ENCODE peak calls at places on chromosomes 11 and 22, in five cellular contexts. One of them, this sample, is unnamed.

GRCh38 chr11:7418061-7418460 is 67.2 kb upstream of the OLFML1 start:
- DNase-seq in CD4-positive, CD25-positive, alpha-beta regulatory T cell: no peak
- DNase-seq in HFF-Myc: no peak
- DNase-seq in epithelial cell of esophagus: peak
- DNase-seq in brain microvascular endothelial cell: peak
- DNase-seq in this sample: no peak

GRCh38 chr22:46929046-46929688 is 166.7 kb downstream of the TBC1D22A start:
- DNase-seq in CD4-positive, CD25-positive, alpha-beta regulatory T cell: no peak
- DNase-seq in HFF-Myc: no peak
- DNase-seq in epithelial cell of esophagus: peak
- DNase-seq in brain microvascular endothelial cell: no peak
- DNase-seq in this sample: no peak

GRCh38 chr11:78766997-78767396 is 192.3 kb upstream of the NARS2 start:
- DNase-seq in CD4-positive, CD25-positive, alpha-beta regulatory T cell: no peak
- DNase-seq in HFF-Myc: no peak
- DNase-seq in epithelial cell of esophagus: no peak
- DNase-seq in brain microvascular endothelial cell: no peak
- DNase-seq in this sample: no peak

GRCh38 chr22:37462983-37463382 is 23.2 kb downstream of the MFNG start:
- DNase-seq in CD4-positive, CD25-positive, alpha-beta regulatory T cell: peak
- DNase-seq in HFF-Myc: no peak
- DNase-seq in epithelial cell of esophagus: peak
- DNase-seq in brain microvascular endothelial cell: no peak
- DNase-seq in this sample: peak

GRCh38 chr11:124761301-124762021 is 629 bp downstream of the ESAM start:
- DNase-seq in CD4-positive, CD25-positive, alpha-beta regulatory T cell: no peak
- DNase-seq in HFF-Myc: no peak
- DNase-seq in epithelial cell of esophagus: no peak
- DNase-seq in brain microvascular endothelial cell: no peak
- DNase-seq in this sample: peak

GRCh38 chr11:15006139-15006759 is 34.1 kb upstream of the CALCA start:
- DNase-seq in CD4-positive, CD25-positive, alpha-beta regulatory T cell: peak
- DNase-seq in HFF-Myc: peak
- DNase-seq in epithelial cell of esophagus: peak
- DNase-seq in brain microvascular endothelial cell: peak
- DNase-seq in this sample: peak

GRCh38 chr22:27475548-27475897 is 326.0 kb downstream of the MN1 start:
- DNase-seq in CD4-positive, CD25-positive, alpha-beta regulatory T cell: no peak
- DNase-seq in HFF-Myc: no peak
- DNase-seq in epithelial cell of esophagus: peak
- DNase-seq in brain microvascular endothelial cell: no peak
- DNase-seq in this sample: no peak

GRCh38 chr22:18133452-18133851 is 16.5 kb upstream of the USP18 start:
- DNase-seq in CD4-positive, CD25-positive, alpha-beta regulatory T cell: no peak
- DNase-seq in HFF-Myc: no peak
- DNase-seq in epithelial cell of esophagus: peak
- DNase-seq in brain microvascular endothelial cell: no peak
- DNase-seq in this sample: no peak

GRCh38 chr11:12842933-12843636 is 166.0 kb upstream of the RASSF10 start:
- DNase-seq in CD4-positive, CD25-positive, alpha-beta regulatory T cell: no peak
- DNase-seq in HFF-Myc: no peak
- DNase-seq in epithelial cell of esophagus: peak
- DNase-seq in brain microvascular endothelial cell: no peak
- DNase-seq in this sample: no peak

GRCh38 chr11:82823635-82824614 is 76.3 kb downstream of the PRCP start:
- DNase-seq in CD4-positive, CD25-positive, alpha-beta regulatory T cell: no peak
- DNase-seq in HFF-Myc: no peak
- DNase-seq in epithelial cell of esophagus: no peak
- DNase-seq in brain microvascular endothelial cell: no peak
- DNase-seq in this sample: no peak

GRCh38 chr11:124891390-124891861 is 6.2 kb downstream of the ROBO4 start:
- DNase-seq in CD4-positive, CD25-positive, alpha-beta regulatory T cell: no peak
- DNase-seq in HFF-Myc: no peak
- DNase-seq in epithelial cell of esophagus: no peak
- DNase-seq in brain microvascular endothelial cell: no peak
- DNase-seq in this sample: peak

GRCh38 chr22:25848954-25849353 is 107.0 kb downstream of the MYO18B start:
- DNase-seq in CD4-positive, CD25-positive, alpha-beta regulatory T cell: no peak
- DNase-seq in HFF-Myc: no peak
- DNase-seq in epithelial cell of esophagus: no peak
- DNase-seq in brain microvascular endothelial cell: no peak
- DNase-seq in this sample: no peak

GRCh38 chr11:92227954-92228935 is 3.6 kb downstream of the FAT3 start:
- DNase-seq in CD4-positive, CD25-positive, alpha-beta regulatory T cell: no peak
- DNase-seq in HFF-Myc: no peak
- DNase-seq in epithelial cell of esophagus: no peak
- DNase-seq in brain microvascular endothelial cell: no peak
- DNase-seq in this sample: peak

GRCh38 chr11:36500315-36500721 is 9.8 kb downstream of the TRAF6 start:
- DNase-seq in CD4-positive, CD25-positive, alpha-beta regulatory T cell: no peak
- DNase-seq in HFF-Myc: peak
- DNase-seq in epithelial cell of esophagus: peak
- DNase-seq in brain microvascular endothelial cell: peak
- DNase-seq in this sample: no peak

GRCh38 chr22:39237276-39238123 is 7.3 kb downstream of the PDGFB start:
- DNase-seq in CD4-positive, CD25-positive, alpha-beta regulatory T cell: no peak
- DNase-seq in HFF-Myc: no peak
- DNase-seq in epithelial cell of esophagus: no peak
- DNase-seq in brain microvascular endothelial cell: no peak
- DNase-seq in this sample: peak

GRCh38 chr22:28074526-28074925 is 155.5 kb upstream of the PITPNB start:
- DNase-seq in CD4-positive, CD25-positive, alpha-beta regulatory T cell: no peak
- DNase-seq in HFF-Myc: no peak
- DNase-seq in epithelial cell of esophagus: no peak
- DNase-seq in brain microvascular endothelial cell: no peak
- DNase-seq in this sample: no peak

GRCh38 chr22:26169312-26170111 is at the start of gene SEZ6L:
- DNase-seq in CD4-positive, CD25-positive, alpha-beta regulatory T cell: no peak
- DNase-seq in HFF-Myc: no peak
- DNase-seq in epithelial cell of esophagus: no peak
- DNase-seq in brain microvascular endothelial cell: no peak
- DNase-seq in this sample: peak

GRCh38 chr11:75562836-75563484 is 907 bp downstream of the SERPINH1 start:
- DNase-seq in CD4-positive, CD25-positive, alpha-beta regulatory T cell: no peak
- DNase-seq in HFF-Myc: peak
- DNase-seq in epithelial cell of esophagus: peak
- DNase-seq in brain microvascular endothelial cell: peak
- DNase-seq in this sample: peak

GRCh38 chr11:56885182-56885581 is 103.5 kb upstream of the OR5AK2 start:
- DNase-seq in CD4-positive, CD25-positive, alpha-beta regulatory T cell: no peak
- DNase-seq in HFF-Myc: no peak
- DNase-seq in epithelial cell of esophagus: peak
- DNase-seq in brain microvascular endothelial cell: no peak
- DNase-seq in this sample: no peak

GRCh38 chr22:49480340-49480739 is 347.3 kb downstream of the BRD1 start:
- DNase-seq in CD4-positive, CD25-positive, alpha-beta regulatory T cell: no peak
- DNase-seq in HFF-Myc: no peak
- DNase-seq in epithelial cell of esophagus: no peak
- DNase-seq in brain microvascular endothelial cell: no peak
- DNase-seq in this sample: no peak

GRCh38 chr22:49483281-49483905 is 344.3 kb downstream of the BRD1 start:
- DNase-seq in CD4-positive, CD25-positive, alpha-beta regulatory T cell: no peak
- DNase-seq in HFF-Myc: no peak
- DNase-seq in epithelial cell of esophagus: no peak
- DNase-seq in brain microvascular endothelial cell: no peak
- DNase-seq in this sample: no peak

GRCh38 chr22:49480896-49481650 is 346.6 kb downstream of the BRD1 start:
- DNase-seq in CD4-positive, CD25-positive, alpha-beta regulatory T cell: no peak
- DNase-seq in HFF-Myc: no peak
- DNase-seq in epithelial cell of esophagus: no peak
- DNase-seq in brain microvascular endothelial cell: no peak
- DNase-seq in this sample: no peak

GRCh38 chr22:49482811-49483210 is 344.9 kb downstream of the BRD1 start:
- DNase-seq in CD4-positive, CD25-positive, alpha-beta regulatory T cell: no peak
- DNase-seq in HFF-Myc: no peak
- DNase-seq in epithelial cell of esophagus: no peak
- DNase-seq in brain microvascular endothelial cell: no peak
- DNase-seq in this sample: no peak

GRCh38 chr22:49481651-49482399 is 345.8 kb downstream of the BRD1 start:
- DNase-seq in CD4-positive, CD25-positive, alpha-beta regulatory T cell: no peak
- DNase-seq in HFF-Myc: no peak
- DNase-seq in epithelial cell of esophagus: no peak
- DNase-seq in brain microvascular endothelial cell: no peak
- DNase-seq in this sample: peak
- H3K4me3 ChIP-seq in CD4-positive, CD25-positive, alpha-beta regulatory T cell: no peak
- H3K4me3 ChIP-seq in HFF-Myc: no peak
- H3K4me3 ChIP-seq in epithelial cell of esophagus: no peak
- H3K4me3 ChIP-seq in brain microvascular endothelial cell: no peak
- H3K4me3 ChIP-seq in this sample: no peak

GRCh38 chr11:45179686-45180085 is 33.2 kb downstream of the PRDM11 start:
- DNase-seq in CD4-positive, CD25-positive, alpha-beta regulatory T cell: no peak
- DNase-seq in HFF-Myc: no peak
- DNase-seq in epithelial cell of esophagus: no peak
- DNase-seq in brain microvascular endothelial cell: no peak
- DNase-seq in this sample: no peak

GRCh38 chr11:45182902-45183301 is 36.5 kb downstream of the PRDM11 start:
- DNase-seq in CD4-positive, CD25-positive, alpha-beta regulatory T cell: peak
- DNase-seq in HFF-Myc: no peak
- DNase-seq in epithelial cell of esophagus: peak
- DNase-seq in brain microvascular endothelial cell: peak
- DNase-seq in this sample: peak

GRCh38 chr11:45180888-45181594 is 34.6 kb downstream of the PRDM11 start:
- DNase-seq in CD4-positive, CD25-positive, alpha-beta regulatory T cell: peak
- DNase-seq in HFF-Myc: no peak
- DNase-seq in epithelial cell of esophagus: peak
- DNase-seq in brain microvascular endothelial cell: peak
- DNase-seq in this sample: no peak

GRCh38 chr11:45180158-45180887 is 33.9 kb downstream of the PRDM11 start:
- DNase-seq in CD4-positive, CD25-positive, alpha-beta regulatory T cell: no peak
- DNase-seq in HFF-Myc: no peak
- DNase-seq in epithelial cell of esophagus: peak
- DNase-seq in brain microvascular endothelial cell: no peak
- DNase-seq in this sample: peak

DNA sequence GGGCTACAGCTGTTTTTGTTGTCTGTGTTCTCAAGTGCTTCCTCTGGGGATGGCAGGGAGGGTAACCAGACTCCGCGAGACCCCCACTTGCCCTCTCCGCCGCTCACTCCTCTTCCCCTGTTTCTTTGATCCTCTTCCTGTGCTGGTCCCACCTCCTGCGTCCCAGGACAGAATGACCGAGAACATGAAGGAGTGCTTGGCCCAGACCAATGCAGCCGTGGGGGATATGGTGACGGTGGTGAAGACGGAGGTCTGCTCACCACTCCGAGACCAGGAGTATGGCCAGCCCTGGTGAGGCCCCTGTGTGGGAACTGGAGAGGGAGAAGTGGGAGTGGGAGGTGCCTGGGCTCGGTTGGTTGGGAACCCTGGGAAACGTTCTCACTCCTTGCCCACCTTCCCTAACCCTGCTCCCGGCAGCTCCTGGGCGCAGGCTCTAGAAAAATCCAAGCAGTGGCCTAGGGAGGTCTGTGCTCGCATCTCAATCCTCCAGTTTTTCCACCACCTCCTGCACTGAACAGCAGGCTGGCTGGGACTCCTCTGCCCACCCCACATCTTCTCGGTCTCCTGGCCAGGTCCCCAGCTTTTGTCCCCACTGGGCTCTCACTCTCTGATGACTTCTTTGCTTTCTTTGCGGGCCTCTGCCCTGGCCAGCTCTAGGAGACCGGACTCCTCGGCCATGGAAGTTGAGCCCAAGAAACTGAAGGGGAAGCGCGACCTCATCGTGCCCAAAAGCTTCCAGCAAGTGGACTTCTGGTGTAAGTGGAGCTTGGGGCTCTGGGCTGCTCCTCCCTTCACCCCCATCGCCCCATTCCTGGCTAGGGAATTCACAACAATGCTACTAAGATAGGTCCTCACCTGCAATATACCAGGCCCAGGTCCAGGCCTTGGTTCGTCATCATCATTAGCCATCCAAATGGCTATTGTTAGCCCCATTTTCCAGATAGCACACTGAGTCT is 35.4 kb downstream of the PRDM11 start:
- DNase-seq in CD4-positive, CD25-positive, alpha-beta regulatory T cell: no peak
- DNase-seq in HFF-Myc: no peak
- DNase-seq in epithelial cell of esophagus: no peak
- DNase-seq in brain microvascular endothelial cell: no peak
- DNase-seq in this sample: no peak
- H3K4me3 ChIP-seq in CD4-positive, CD25-positive, alpha-beta regulatory T cell: no peak
- H3K4me3 ChIP-seq in HFF-Myc: peak
- H3K4me3 ChIP-seq in epithelial cell of esophagus: peak
- H3K4me3 ChIP-seq in brain microvascular endothelial cell: no peak
- H3K4me3 ChIP-seq in this sample: no peak

DNA sequence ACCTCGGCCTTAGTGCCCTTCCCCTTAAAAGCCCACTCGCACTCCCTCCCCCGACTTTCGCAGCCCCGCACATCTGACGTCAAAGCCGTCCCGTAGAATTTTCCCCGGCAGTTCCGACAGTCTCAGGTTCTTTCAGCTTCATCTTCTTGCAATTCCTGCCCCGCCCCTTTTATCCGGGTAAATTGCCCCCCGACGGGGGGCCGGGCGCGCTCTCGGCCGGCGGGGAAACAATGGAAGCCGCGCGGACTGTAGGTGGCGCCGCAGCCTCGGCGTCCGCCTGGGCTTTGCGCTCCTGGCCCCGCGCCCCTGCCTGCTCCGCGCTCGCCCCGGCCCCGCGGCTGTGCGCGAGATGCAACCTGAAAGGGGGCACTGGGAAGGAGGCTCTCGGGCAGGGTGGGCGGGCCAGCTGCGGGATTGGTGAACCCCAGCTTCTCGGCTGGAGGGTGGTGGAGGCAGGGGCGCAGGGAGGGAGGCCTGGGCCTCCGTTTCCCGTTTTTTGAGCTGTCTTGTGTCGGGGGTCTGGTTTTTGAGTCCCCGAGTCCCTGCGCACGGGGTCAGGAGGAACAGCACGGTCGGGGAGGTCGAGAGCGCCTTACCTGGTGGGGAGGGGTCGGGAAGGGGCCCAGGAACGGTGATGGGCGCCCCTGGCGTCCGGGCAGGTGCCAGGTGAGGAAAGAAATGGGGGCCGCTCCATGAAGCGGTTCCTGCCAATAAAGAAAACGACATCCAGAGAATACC is 855 bp upstream of the FGF19 start:
- DNase-seq in CD4-positive, CD25-positive, alpha-beta regulatory T cell: no peak
- DNase-seq in HFF-Myc: no peak
- DNase-seq in epithelial cell of esophagus: peak
- DNase-seq in brain microvascular endothelial cell: no peak
- DNase-seq in this sample: peak
- H3K4me3 ChIP-seq in CD4-positive, CD25-positive, alpha-beta regulatory T cell: no peak
- H3K4me3 ChIP-seq in HFF-Myc: no peak
- H3K4me3 ChIP-seq in epithelial cell of esophagus: no peak
- H3K4me3 ChIP-seq in brain microvascular endothelial cell: no peak
- H3K4me3 ChIP-seq in this sample: peak

DNA sequence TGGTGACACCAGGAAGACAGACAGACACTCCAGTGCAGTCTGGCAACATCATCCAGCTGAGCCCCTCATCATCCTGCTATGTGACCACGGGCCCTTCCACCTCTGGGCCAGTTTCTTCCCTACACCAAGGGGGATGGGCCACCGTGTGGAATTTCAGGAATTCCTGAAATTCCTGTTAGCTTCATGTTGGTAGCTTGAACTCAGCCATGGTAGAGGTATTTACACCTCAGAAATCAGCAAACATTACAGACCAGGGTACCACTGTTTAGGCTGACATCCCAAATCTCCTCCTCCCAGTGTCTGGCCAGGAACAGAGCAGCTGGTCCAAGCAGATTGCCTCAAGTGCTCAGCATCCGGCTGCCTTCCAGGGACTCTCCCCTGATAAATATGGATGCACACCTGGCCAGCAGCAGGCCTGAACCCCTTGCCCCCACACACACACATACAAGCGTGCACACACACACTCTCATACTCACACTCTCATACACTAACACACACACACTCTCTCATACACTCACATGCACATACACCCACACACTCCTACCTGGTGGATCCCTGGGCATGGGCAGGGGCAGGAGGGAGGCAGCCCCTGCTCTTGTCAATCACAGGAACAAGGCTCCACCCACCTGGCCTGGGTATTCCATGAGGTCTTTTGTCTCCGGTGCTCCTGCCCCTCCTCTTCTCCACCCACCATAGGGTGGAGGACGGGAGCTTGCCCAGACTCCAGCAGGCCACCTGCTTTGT is 85.2 kb downstream of the BUD13 start:
- DNase-seq in CD4-positive, CD25-positive, alpha-beta regulatory T cell: no peak
- DNase-seq in HFF-Myc: no peak
- DNase-seq in epithelial cell of esophagus: no peak
- DNase-seq in brain microvascular endothelial cell: no peak
- DNase-seq in this sample: peak
- H3K4me3 ChIP-seq in CD4-positive, CD25-positive, alpha-beta regulatory T cell: no peak
- H3K4me3 ChIP-seq in HFF-Myc: no peak
- H3K4me3 ChIP-seq in epithelial cell of esophagus: no peak
- H3K4me3 ChIP-seq in brain microvascular endothelial cell: no peak
- H3K4me3 ChIP-seq in this sample: no peak